ENCODE peak calls at places on chromosomes 3 and 15, in five cellular contexts. B, D, E, K and J are unnamed samples.

GRCh38 chr15:29676961-29677402 is 145.3 kb downstream of the TJP1 start:
- DNase-seq in B (no peak), D (no peak), E (no peak), K (peak; percentile 56), J (peak; percentile 62)

GRCh38 chr15:78850926-78851600 is 21.6 kb upstream of the MORF4L1 start:
- DNase-seq in B (no peak), D (no peak), E (peak; percentile 62), K (no peak), J (no peak)

GRCh38 chr15:57662802-57663201 is 43.7 kb upstream of the POLR2M start:
- DNase-seq in B (no peak), D (no peak), E (no peak), K (no peak), J (no peak)

GRCh38 chr15:58396181-58396580 is 35.6 kb upstream of the LIPC start:
- DNase-seq in B (no peak), D (no peak), E (no peak), K (no peak), J (peak; percentile 97)

GRCh38 chr3:39540162-39540921 is 72.9 kb downstream of the MOBP start:
- DNase-seq in B (no peak), D (no peak), E (no peak), K (no peak), J (no peak)

GRCh38 chr15:63019539-63020109 is 22.9 kb upstream of the TPM1 start:
- DNase-seq in B (no peak), D (no peak), E (peak; percentile 50), K (no peak), J (peak; percentile 95)

GRCh38 chr3:175713263-175713662 is 854.1 kb downstream of the NAALADL2 start:
- DNase-seq in B (no peak), D (no peak), E (no peak), K (no peak), J (peak; percentile 22)

GRCh38 chr15:53658827-53659226 is 100.6 kb downstream of the WDR72 start:
- DNase-seq in B (no peak), D (no peak), E (no peak), K (no peak), J (no peak)

GRCh38 chr3:189625071-189625470 is 6.1 kb upstream of the TP63 start:
- DNase-seq in B (no peak), D (no peak), E (no peak), K (no peak), J (no peak)

GRCh38 chr3:180466401-180467005 is 135.5 kb upstream of the TTC14 start:
- DNase-seq in B (no peak), D (no peak), E (no peak), K (no peak), J (peak; percentile 10)

GRCh38 chr3:116863842-116864626 is 154.5 kb downstream of the TUSC7 start:
- DNase-seq in B (peak; percentile 17), D (peak; percentile 0), E (peak; percentile 1), K (peak; percentile 21), J (peak; percentile 64)

GRCh38 chr15:79505956-79506355 is 73.8 kb downstream of the MINAR1 start:
- DNase-seq in B (no peak), D (no peak), E (no peak), K (no peak), J (no peak)

GRCh38 chr3:170700054-170700404 is 114.2 kb upstream of the SLC7A14 start:
- DNase-seq in B (no peak), D (no peak), E (no peak), K (no peak), J (no peak)

GRCh38 chr3:89740881-89741177 is 633.4 kb downstream of the EPHA3 start:
- DNase-seq in B (no peak), D (no peak), E (no peak), K (no peak), J (peak; percentile 61)

GRCh38 chr3:155958676-155959075 is 88.2 kb downstream of the GMPS start:
- DNase-seq in B (no peak), D (no peak), E (no peak), K (no peak), J (no peak)

GRCh38 chr3:189099505-189100290 is 72.1 kb upstream of the TPRG1 start:
- DNase-seq in B (no peak), D (no peak), E (no peak), K (no peak), J (no peak)

GRCh38 chr3:19739504-19739903 is 194.5 kb downstream of the EFHB start:
- DNase-seq in B (no peak), D (no peak), E (no peak), K (no peak), J (no peak)

GRCh38 chr3:8853081-8853480 is 83.7 kb upstream of the OXTR start:
- DNase-seq in B (no peak), D (no peak), E (no peak), K (no peak), J (no peak)

GRCh38 chr15:44999105-44999504 is 23.9 kb upstream of the SORD start:
- DNase-seq in B (no peak), D (no peak), E (no peak), K (no peak), J (no peak)

GRCh38 chr15:67085237-67085817 is 19.9 kb downstream of the SMAD3 start:
- DNase-seq in B (no peak), D (no peak), E (no peak), K (no peak), J (no peak)

GRCh38 chr15:78056714-78057269 is 20.7 kb downstream of the TBC1D2B start:
- DNase-seq in B (no peak), D (no peak), E (no peak), K (no peak), J (peak; percentile 45)

GRCh38 chr3:69767571-69767970 is 28.3 kb downstream of the MITF start:
- DNase-seq in B (no peak), D (no peak), E (no peak), K (no peak), J (no peak)

GRCh38 chr15:72491768-72492167 is 17.6 kb downstream of the ARIH1 start:
- DNase-seq in B (no peak), D (no peak), E (no peak), K (no peak), J (peak; percentile 90)

GRCh38 chr3:33312361-33312760 is 35.1 kb downstream of the FBXL2 start:
- DNase-seq in B (no peak), D (peak; percentile 5), E (no peak), K (no peak), J (peak; percentile 16)

DNA sequence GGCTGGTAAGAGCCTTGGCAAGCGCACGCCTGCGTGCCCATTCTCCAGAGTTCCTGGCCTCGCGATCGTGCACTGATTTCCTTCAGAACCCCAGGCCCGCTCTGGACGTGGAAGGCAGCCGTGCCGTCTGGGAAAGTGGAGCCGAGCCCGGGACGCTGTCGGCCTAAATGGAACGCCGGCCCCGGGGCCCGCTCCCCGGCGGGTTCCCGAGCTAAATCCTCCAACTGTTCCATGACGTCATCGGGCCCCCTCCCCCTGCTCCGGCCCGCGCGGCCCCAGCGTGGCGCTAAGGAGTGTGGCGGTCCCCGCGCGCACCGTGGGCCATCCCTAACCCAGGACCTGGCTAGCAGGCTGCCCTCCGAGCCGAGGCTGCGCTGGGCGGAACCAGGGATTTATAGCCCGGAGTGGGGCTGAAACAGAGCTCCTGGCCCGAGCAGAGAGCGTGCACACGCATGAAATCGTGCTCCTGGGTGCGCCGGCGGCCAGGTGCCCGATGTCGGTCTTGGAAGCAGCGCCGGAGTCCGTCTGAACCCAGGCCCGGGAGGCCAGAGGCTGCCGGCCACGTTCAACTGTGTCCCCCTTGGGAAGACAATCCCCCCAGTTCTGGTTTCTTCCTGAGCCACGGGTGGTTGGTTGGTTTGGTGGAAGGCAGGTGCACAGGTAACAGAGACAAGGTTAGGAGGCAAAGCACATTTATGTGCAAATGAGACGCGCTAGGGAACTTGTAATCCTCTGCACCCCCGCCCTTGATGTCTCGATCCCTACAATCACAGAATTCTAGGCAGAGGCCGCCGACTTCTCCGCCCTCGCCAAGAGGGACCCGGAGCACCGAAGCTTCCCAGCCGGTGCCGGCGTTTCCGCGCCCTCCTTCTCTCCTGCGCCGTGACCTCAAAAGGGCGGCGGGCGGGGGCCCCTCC is 84.9 kb upstream of the ETV5 start:
- DNase-seq in B (no peak), D (no peak), E (no peak), K (peak; percentile 24), J (no peak)
- TF ChIP-seq MXI1 in B (no peak), D (no peak), E (no peak), K (no peak), J (no peak)

GRCh38 chr15:28113426-28114113 is 14.5 kb upstream of the OCA2 start:
- DNase-seq in B (no peak), D (no peak), E (no peak), K (no peak), J (no peak)
- TF ChIP-seq MXI1 in B (no peak), D (no peak), E (no peak), K (no peak), J (no peak)

DNA sequence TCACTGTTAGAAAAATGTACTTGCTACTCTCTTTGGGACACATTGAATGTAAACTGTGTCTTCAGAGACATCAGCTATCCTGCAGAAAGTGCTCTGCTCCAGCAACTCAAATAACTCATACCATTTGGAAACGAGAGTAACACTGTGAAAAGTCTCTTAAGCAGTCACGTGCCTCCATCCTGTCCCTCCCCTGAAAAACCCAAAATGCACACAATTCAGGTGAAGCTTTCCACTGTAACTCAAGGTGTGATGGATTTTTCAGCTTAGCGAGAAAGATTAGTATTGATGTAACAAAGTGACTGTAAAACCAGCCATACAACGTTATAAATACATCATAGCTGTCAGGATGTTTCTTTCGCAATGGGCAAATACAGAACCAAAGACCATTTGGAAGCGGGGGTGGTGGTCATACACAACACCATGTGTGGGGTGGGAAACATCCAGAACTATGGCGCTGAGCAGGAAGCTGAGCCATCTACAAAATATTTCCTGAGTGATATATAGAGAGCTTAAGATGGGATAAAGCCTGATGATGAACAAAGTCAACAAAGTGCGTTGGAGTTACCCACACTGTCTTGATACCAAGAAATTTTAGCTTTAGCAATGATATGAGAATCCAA is 332.3 kb downstream of the FOXP1 start:
- DNase-seq in B (no peak), D (no peak), E (peak; percentile 49), K (no peak), J (peak; percentile 98)
- TF ChIP-seq MXI1 in B (no peak), D (no peak), E (no peak), K (no peak), J (no peak)

GRCh38 chr3:153052096-153052460 is 109.9 kb upstream of the RAP2B start:
- DNase-seq in B (no peak), D (peak; percentile 91), E (peak; percentile 6), K (no peak), J (peak; percentile 95)
- TF ChIP-seq MXI1 in B (no peak), D (no peak), E (no peak), K (no peak), J (no peak)

GRCh38 chr3:81364411-81364810 is 397.0 kb downstream of the GBE1 start:
- DNase-seq in B (no peak), D (no peak), E (no peak), K (no peak), J (no peak)
- TF ChIP-seq MXI1 in B (no peak), D (no peak), E (no peak), K (no peak), J (no peak)

GRCh38 chr15:71279757-71280141 is 164.5 kb downstream of the THSD4 start:
- DNase-seq in B (no peak), D (no peak), E (no peak), K (no peak), J (no peak)
- TF ChIP-seq MXI1 in B (no peak), D (no peak), E (no peak), K (no peak), J (no peak)